ENCODE peak calls at places on chromosomes 1 and 21, in eight cellular contexts. D is body of pancreas, A is transverse colon, B is H7, C is pancreas, K is small intestine, R is left lung, L is dorsolateral prefrontal cortex. H is an unnamed sample. For H3K27me3, the result is how much of the 10 kb centered on the place peaks cover.

GRCh38 chr1:3017440-3018050 is 3.7 kb upstream of the ACTRT2 start:
- DNase-seq in D (peak), A (peak), B (no peak), C (peak), K (peak), R (no peak), L (no peak), H (no peak)

GRCh38 chr1:200741808-200742207 is 3.1 kb downstream of the CAMSAP2 start:
- DNase-seq in D (no peak), A (no peak), B (no peak), C (no peak), K (peak), R (no peak), L (no peak), H (no peak)

GRCh38 chr1:45840704-45841103 is 37.3 kb downstream of the MAST2 start:
- DNase-seq in D (no peak), A (no peak), B (no peak), C (no peak), K (no peak), R (no peak), L (no peak), H (no peak)

GRCh38 chr21:37270576-37271365 is 3.6 kb upstream of the VPS26C start:
- DNase-seq in D (no peak), A (no peak), B (no peak), C (no peak), K (no peak), R (no peak), L (no peak), H (no peak)

GRCh38 chr1:44237721-44238457 is 24.6 kb downstream of the DMAP1 start:
- DNase-seq in D (no peak), A (peak), B (peak), C (no peak), K (peak), R (peak), L (peak), H (no peak)

GRCh38 chr1:175555266-175555665 is 188.1 kb downstream of the TNR start:
- DNase-seq in D (no peak), A (no peak), B (no peak), C (no peak), K (no peak), R (no peak), L (peak), H (no peak)

GRCh38 chr1:48470506-48470905 is 1.5 kb downstream of the SPATA6 start:
- DNase-seq in D (peak), A (peak), B (no peak), C (peak), K (peak), R (peak), L (no peak), H (no peak)

GRCh38 chr1:52558941-52559340 is 6.0 kb upstream of the TUT4 start:
- DNase-seq in D (no peak), A (no peak), B (no peak), C (no peak), K (no peak), R (no peak), L (no peak), H (no peak)

GRCh38 chr1:21568809-21569385 is 59.7 kb downstream of the ALPL start:
- DNase-seq in D (no peak), A (no peak), B (no peak), C (no peak), K (no peak), R (peak), L (no peak), H (no peak)

GRCh38 chr1:79323240-79324025 is 316.9 kb upstream of the ADGRL4 start:
- DNase-seq in D (no peak), A (no peak), B (no peak), C (no peak), K (no peak), R (no peak), L (no peak), H (no peak)

GRCh38 chr1:173477286-173478098 is at the start of gene PRDX6:
- DNase-seq in D (peak), A (peak), B (no peak), C (peak), K (peak), R (peak), L (peak), H (peak)

GRCh38 chr1:156513189-156513588 is 12.6 kb upstream of the MEF2D start:
- DNase-seq in D (no peak), A (peak), B (no peak), C (no peak), K (no peak), R (no peak), L (no peak), H (no peak)

GRCh38 chr1:158819461-158820443 is 11.4 kb upstream of the MNDA start:
- DNase-seq in D (no peak), A (no peak), B (no peak), C (no peak), K (peak), R (no peak), L (no peak), H (no peak)

GRCh38 chr1:162276493-162276892 is 100.2 kb downstream of the SPATA46 start:
- DNase-seq in D (no peak), A (no peak), B (no peak), C (no peak), K (peak), R (no peak), L (no peak), H (no peak)

GRCh38 chr1:30411206-30411605 is 312.2 kb downstream of the MATN1 start:
- DNase-seq in D (no peak), A (no peak), B (peak), C (peak), K (no peak), R (no peak), L (no peak), H (peak)

GRCh38 chr1:105793541-105794146 is 1262.8 kb upstream of the PRMT6 start:
- DNase-seq in D (peak), A (peak), B (peak), C (peak), K (peak), R (no peak), L (no peak), H (no peak)

GRCh38 chr1:165069829-165070228 is 286.7 kb downstream of the LMX1A start:
- DNase-seq in D (no peak), A (peak), B (no peak), C (no peak), K (peak), R (no peak), L (no peak), H (no peak)

DNA sequence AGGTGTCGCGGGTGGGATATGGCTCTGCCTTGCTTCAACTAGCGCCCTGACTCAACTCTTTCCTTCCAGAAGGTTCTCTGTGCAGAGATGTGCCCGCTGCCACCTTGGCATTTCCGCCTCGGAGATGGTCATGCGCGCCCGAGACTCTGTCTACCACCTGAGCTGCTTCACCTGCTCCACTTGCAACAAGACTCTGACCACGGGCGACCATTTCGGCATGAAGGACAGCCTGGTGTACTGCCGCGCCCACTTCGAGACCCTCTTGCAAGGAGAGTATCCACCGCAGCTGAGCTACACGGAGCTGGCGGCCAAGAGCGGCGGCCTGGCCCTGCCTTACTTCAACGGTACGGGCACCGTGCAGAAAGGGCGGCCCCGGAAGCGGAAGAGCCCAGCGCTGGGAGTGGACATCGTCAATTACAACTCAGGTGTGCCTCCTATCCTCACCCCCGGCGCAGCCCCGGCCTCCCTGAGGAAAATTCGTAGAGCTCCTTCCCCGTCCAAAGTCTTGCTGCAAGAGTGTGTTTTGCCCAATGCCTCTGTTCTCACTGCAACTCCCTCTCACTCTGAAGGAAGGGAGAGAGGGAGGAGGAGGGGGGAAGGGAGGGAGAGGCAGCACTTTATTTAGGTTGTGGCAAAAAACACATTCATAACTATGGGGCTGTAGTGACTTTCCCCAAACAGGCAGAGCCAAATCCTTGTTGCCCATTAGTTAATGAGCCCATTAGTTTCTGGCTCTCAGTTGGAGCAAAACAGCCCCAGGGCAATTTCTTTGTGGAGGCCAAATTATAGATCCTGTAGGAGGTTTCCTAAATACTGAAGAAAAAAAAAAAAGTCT is 4.3 kb downstream of the LHX9 start:
- DNase-seq in D (no peak), A (peak), B (peak), C (no peak), K (peak), R (peak), L (no peak), H (no peak)
- H3K27me3 ChIP-seq in D (under half), A (half or more), B (half or more), C (under half), K (under half), R (half or more), L (under half), H (half or more)

GRCh38 chr1:210246447-210246846 is 13.9 kb downstream of the SERTAD4 start:
- DNase-seq in D (no peak), A (no peak), B (no peak), C (no peak), K (no peak), R (no peak), L (no peak), H (no peak)
- H3K27me3 ChIP-seq in D (under half), A (under half), B (under half), C (under half), K (under half), R (under half), L (under half), H (under half)

DNA sequence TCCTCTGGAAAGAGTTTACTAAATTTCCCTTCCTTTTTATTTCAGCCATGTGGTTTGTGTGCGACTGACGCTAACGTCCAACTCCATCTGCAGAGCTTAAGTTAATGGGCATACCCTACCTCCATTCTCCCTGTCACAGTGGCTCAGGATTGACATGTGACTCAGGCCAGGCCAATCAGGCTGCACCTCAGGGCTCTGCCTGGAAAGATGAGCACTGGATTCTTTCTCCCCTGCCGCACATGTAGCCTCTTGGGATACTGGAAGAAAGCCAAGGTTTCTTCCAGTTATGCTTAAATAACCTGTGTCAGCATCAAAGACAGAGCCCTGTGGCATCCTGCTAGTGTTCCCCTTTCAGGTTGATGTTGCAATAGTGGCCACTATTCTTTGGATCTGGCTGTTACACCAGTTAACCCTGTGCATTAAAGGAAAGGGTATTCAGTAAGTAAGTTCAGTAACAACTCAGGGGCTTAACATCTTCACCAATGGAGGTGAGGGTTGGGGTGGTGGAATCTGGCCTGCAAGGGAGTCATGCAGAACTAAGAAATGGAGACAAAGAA is 55.1 kb upstream of the SYT6 start:
- DNase-seq in D (no peak), A (no peak), B (no peak), C (no peak), K (no peak), R (no peak), L (no peak), H (no peak)
- H3K27me3 ChIP-seq in D (under half), A (under half), B (under half), C (under half), K (under half), R (under half), L (under half), H (under half)

DNA sequence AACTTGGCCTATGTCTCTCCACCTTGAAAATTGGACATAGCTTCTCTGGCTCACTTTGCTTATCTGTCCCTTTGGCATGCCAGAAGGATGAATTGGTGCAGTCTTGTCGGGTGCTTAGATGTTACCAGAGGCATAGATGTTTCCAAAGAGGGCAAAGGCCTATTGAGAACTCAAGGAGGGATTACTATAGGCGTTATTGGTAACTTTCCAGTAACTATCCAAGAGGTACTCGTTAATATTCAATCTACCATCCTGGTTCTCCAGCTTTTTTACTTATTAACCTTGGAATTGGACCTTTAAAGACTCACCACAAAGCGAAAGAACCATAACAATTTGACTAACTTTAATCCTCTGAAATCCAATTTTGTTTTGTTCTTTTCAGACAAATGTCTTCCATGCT is 368.4 kb upstream of the ESRRG start:
- DNase-seq in D (no peak), A (no peak), B (no peak), C (no peak), K (peak), R (no peak), L (no peak), H (no peak)
- H3K27me3 ChIP-seq in D (under half), A (under half), B (under half), C (under half), K (under half), R (under half), L (under half), H (under half)

DNA sequence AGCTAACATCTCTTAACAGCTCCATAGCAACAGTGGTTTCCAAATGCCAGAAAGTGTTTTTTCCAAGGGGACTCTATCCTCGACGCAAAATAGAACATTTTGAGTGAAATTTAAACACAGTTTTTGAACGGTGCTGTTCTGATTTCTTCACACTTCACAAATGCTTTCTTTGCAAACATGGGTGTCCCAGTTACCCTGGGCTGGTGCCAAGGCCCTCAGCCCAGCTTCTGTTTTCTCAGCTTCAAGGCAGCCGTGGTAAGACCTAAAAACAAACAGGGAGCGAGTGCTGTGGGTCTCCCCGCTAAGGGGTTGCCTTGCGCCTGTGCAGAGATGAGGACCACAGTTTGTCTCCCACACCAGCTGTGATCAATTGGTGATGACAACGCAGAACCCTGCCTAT is 147.2 kb upstream of the VAMP3 start:
- DNase-seq in D (peak), A (no peak), B (no peak), C (no peak), K (no peak), R (no peak), L (peak), H (no peak)
- H3K27me3 ChIP-seq in D (under half), A (under half), B (under half), C (under half), K (under half), R (under half), L (under half), H (under half)

GRCh38 chr1:22930235-22930912 is 42.3 kb downstream of the LACTBL1 start:
- DNase-seq in D (no peak), A (peak), B (peak), C (peak), K (peak), R (no peak), L (peak), H (no peak)
- H3K27me3 ChIP-seq in D (under half), A (under half), B (under half), C (under half), K (under half), R (under half), L (under half), H (under half)

DNA sequence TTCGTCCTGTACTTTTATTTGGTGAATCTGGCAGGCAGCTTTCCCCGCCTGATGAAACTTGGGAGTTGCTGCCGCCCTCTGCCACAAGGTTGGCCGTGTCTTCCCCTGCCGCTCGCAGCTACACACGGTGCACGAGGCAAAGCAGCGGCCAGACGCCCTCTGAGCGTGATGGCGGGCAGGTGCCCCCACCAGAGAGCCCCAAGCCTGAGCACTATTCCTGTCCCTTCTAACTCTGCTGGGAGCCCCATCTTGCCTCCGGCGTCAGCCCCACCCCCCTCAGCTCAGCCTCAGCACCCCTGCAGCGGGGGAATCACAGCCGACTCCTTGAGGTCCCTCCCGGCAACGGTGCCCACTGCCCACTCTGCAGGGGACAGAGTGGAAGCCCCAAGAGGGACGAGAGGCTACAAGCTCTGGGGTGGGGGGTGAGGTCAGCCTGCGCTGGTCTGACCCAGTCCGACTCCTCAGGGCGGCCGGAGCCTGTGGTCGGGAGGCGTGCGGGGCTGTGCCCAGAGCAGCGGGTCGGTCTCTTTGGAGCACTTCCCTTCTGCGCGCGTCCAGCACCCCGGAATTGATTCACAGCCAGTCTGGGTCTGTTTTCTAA is 41.3 kb downstream of the RIPK4 start:
- DNase-seq in D (no peak), A (no peak), B (peak), C (no peak), K (no peak), R (peak), L (no peak), H (no peak)
- H3K27me3 ChIP-seq in D (under half), A (under half), B (under half), C (under half), K (under half), R (half or more), L (under half), H (under half)